ENCODE peak calls at places on chromosomes 11 and 22, in eight cellular contexts. One of them, this sample, is unnamed. For H3K27me3, the result is how much of the 10 kb centered on the place peaks cover.

GRCh38 chr11:112967082-112967481 is 5.9 kb downstream of the NCAM1 start:
- DNase-seq in AG04450: no peak
- DNase-seq in tibial nerve: no peak
- DNase-seq in esophagus squamous epithelium: no peak
- DNase-seq in psoas muscle: no peak
- DNase-seq in IMR-90: no peak
- DNase-seq in neural progenitor cell: no peak
- DNase-seq in DND-41: no peak
- DNase-seq in this sample: no peak

GRCh38 chr22:44133161-44133560 is 47.6 kb upstream of the PARVG start:
- DNase-seq in IMR-90: no peak
- DNase-seq in psoas muscle: no peak
- DNase-seq in tibial nerve: no peak
- DNase-seq in DND-41: no peak
- DNase-seq in esophagus squamous epithelium: no peak
- DNase-seq in neural progenitor cell: no peak
- DNase-seq in AG04450: no peak
- DNase-seq in this sample: no peak

GRCh38 chr11:88352139-88352538 is 14.6 kb upstream of the CTSC start:
- DNase-seq in DND-41: no peak
- DNase-seq in psoas muscle: no peak
- DNase-seq in IMR-90: peak
- DNase-seq in esophagus squamous epithelium: no peak
- DNase-seq in AG04450: no peak
- DNase-seq in neural progenitor cell: no peak
- DNase-seq in tibial nerve: no peak
- DNase-seq in this sample: no peak

GRCh38 chr22:38823076-38823475 is 20.8 kb downstream of the NPTXR start:
- DNase-seq in tibial nerve: no peak
- DNase-seq in IMR-90: no peak
- DNase-seq in esophagus squamous epithelium: no peak
- DNase-seq in DND-41: no peak
- DNase-seq in AG04450: no peak
- DNase-seq in neural progenitor cell: no peak
- DNase-seq in psoas muscle: no peak
- DNase-seq in this sample: no peak

GRCh38 chr11:1163911-1164735 is 6.4 kb downstream of the MUC5AC start:
- DNase-seq in neural progenitor cell: no peak
- DNase-seq in IMR-90: no peak
- DNase-seq in AG04450: no peak
- DNase-seq in DND-41: no peak
- DNase-seq in tibial nerve: no peak
- DNase-seq in esophagus squamous epithelium: no peak
- DNase-seq in psoas muscle: no peak
- DNase-seq in this sample: no peak

GRCh38 chr11:290621-291231 is 1.8 kb downstream of the PGGHG start:
- DNase-seq in IMR-90: no peak
- DNase-seq in AG04450: no peak
- DNase-seq in tibial nerve: no peak
- DNase-seq in psoas muscle: peak
- DNase-seq in esophagus squamous epithelium: no peak
- DNase-seq in neural progenitor cell: no peak
- DNase-seq in DND-41: no peak
- DNase-seq in this sample: no peak

GRCh38 chr11:106121570-106122320 is 44.3 kb downstream of the AASDHPPT start:
- DNase-seq in AG04450: no peak
- DNase-seq in esophagus squamous epithelium: no peak
- DNase-seq in DND-41: no peak
- DNase-seq in IMR-90: no peak
- DNase-seq in neural progenitor cell: no peak
- DNase-seq in psoas muscle: no peak
- DNase-seq in tibial nerve: no peak
- DNase-seq in this sample: no peak

GRCh38 chr11:63210111-63210510 is 33.3 kb downstream of the SLC22A25 start:
- DNase-seq in IMR-90: no peak
- DNase-seq in tibial nerve: no peak
- DNase-seq in psoas muscle: no peak
- DNase-seq in neural progenitor cell: no peak
- DNase-seq in DND-41: no peak
- DNase-seq in AG04450: no peak
- DNase-seq in esophagus squamous epithelium: no peak
- DNase-seq in this sample: no peak

GRCh38 chr22:30453731-30454510 is 17.9 kb downstream of the SEC14L3 start:
- DNase-seq in psoas muscle: no peak
- DNase-seq in AG04450: no peak
- DNase-seq in neural progenitor cell: peak
- DNase-seq in esophagus squamous epithelium: no peak
- DNase-seq in DND-41: peak
- DNase-seq in tibial nerve: no peak
- DNase-seq in IMR-90: no peak
- DNase-seq in this sample: no peak

GRCh38 chr11:126992065-126992803 is 8.3 kb downstream of the KIRREL3 start:
- DNase-seq in IMR-90: peak
- DNase-seq in AG04450: peak
- DNase-seq in neural progenitor cell: no peak
- DNase-seq in DND-41: no peak
- DNase-seq in esophagus squamous epithelium: no peak
- DNase-seq in psoas muscle: no peak
- DNase-seq in tibial nerve: no peak
- DNase-seq in this sample: no peak

GRCh38 chr11:91730071-91730470 is 494.5 kb upstream of the FAT3 start:
- DNase-seq in tibial nerve: no peak
- DNase-seq in DND-41: no peak
- DNase-seq in esophagus squamous epithelium: no peak
- DNase-seq in IMR-90: no peak
- DNase-seq in AG04450: no peak
- DNase-seq in psoas muscle: no peak
- DNase-seq in neural progenitor cell: peak
- DNase-seq in this sample: no peak

GRCh38 chr11:115420524-115420923 is 83.7 kb downstream of the CADM1 start:
- DNase-seq in DND-41: no peak
- DNase-seq in IMR-90: no peak
- DNase-seq in tibial nerve: no peak
- DNase-seq in esophagus squamous epithelium: no peak
- DNase-seq in neural progenitor cell: no peak
- DNase-seq in AG04450: no peak
- DNase-seq in psoas muscle: no peak
- DNase-seq in this sample: no peak

GRCh38 chr11:69841859-69842698 is 22.9 kb upstream of the FGF3 start:
- DNase-seq in AG04450: no peak
- DNase-seq in IMR-90: peak
- DNase-seq in psoas muscle: no peak
- DNase-seq in esophagus squamous epithelium: no peak
- DNase-seq in neural progenitor cell: peak
- DNase-seq in DND-41: peak
- DNase-seq in tibial nerve: no peak
- DNase-seq in this sample: no peak
- H3K27me3 ChIP-seq in AG04450: under half
- H3K27me3 ChIP-seq in IMR-90: under half
- H3K27me3 ChIP-seq in psoas muscle: under half
- H3K27me3 ChIP-seq in esophagus squamous epithelium: under half
- H3K27me3 ChIP-seq in neural progenitor cell: under half
- H3K27me3 ChIP-seq in DND-41: under half
- H3K27me3 ChIP-seq in tibial nerve: under half
- H3K27me3 ChIP-seq in this sample: under half

GRCh38 chr22:23216331-23217170 is 36.2 kb downstream of the BCR start:
- DNase-seq in neural progenitor cell: no peak
- DNase-seq in IMR-90: no peak
- DNase-seq in esophagus squamous epithelium: no peak
- DNase-seq in DND-41: peak
- DNase-seq in psoas muscle: no peak
- DNase-seq in tibial nerve: no peak
- DNase-seq in AG04450: no peak
- DNase-seq in this sample: peak

GRCh38 chr22:23213581-23214341 is 33.5 kb downstream of the BCR start:
- DNase-seq in AG04450: no peak
- DNase-seq in psoas muscle: no peak
- DNase-seq in neural progenitor cell: no peak
- DNase-seq in tibial nerve: no peak
- DNase-seq in IMR-90: no peak
- DNase-seq in esophagus squamous epithelium: no peak
- DNase-seq in DND-41: no peak
- DNase-seq in this sample: no peak

GRCh38 chr22:23217171-23218052 is 37.1 kb downstream of the BCR start:
- DNase-seq in tibial nerve: no peak
- DNase-seq in psoas muscle: no peak
- DNase-seq in AG04450: no peak
- DNase-seq in esophagus squamous epithelium: no peak
- DNase-seq in IMR-90: no peak
- DNase-seq in neural progenitor cell: no peak
- DNase-seq in DND-41: no peak
- DNase-seq in this sample: no peak

GRCh38 chr22:23214398-23214797 is 34.1 kb downstream of the BCR start:
- DNase-seq in AG04450: no peak
- DNase-seq in esophagus squamous epithelium: no peak
- DNase-seq in DND-41: no peak
- DNase-seq in neural progenitor cell: no peak
- DNase-seq in IMR-90: no peak
- DNase-seq in psoas muscle: no peak
- DNase-seq in tibial nerve: no peak
- DNase-seq in this sample: no peak

GRCh38 chr22:23215294-23216204 is 35.2 kb downstream of the BCR start:
- DNase-seq in DND-41: no peak
- DNase-seq in neural progenitor cell: no peak
- DNase-seq in esophagus squamous epithelium: no peak
- DNase-seq in AG04450: no peak
- DNase-seq in psoas muscle: no peak
- DNase-seq in IMR-90: peak
- DNase-seq in tibial nerve: no peak
- DNase-seq in this sample: no peak
- H3K4me3 ChIP-seq in DND-41: no peak
- H3K4me3 ChIP-seq in neural progenitor cell: no peak
- H3K4me3 ChIP-seq in esophagus squamous epithelium: no peak
- H3K4me3 ChIP-seq in AG04450: no peak
- H3K4me3 ChIP-seq in psoas muscle: no peak
- H3K4me3 ChIP-seq in IMR-90: no peak
- H3K4me3 ChIP-seq in tibial nerve: no peak
- H3K4me3 ChIP-seq in this sample: peak

DNA sequence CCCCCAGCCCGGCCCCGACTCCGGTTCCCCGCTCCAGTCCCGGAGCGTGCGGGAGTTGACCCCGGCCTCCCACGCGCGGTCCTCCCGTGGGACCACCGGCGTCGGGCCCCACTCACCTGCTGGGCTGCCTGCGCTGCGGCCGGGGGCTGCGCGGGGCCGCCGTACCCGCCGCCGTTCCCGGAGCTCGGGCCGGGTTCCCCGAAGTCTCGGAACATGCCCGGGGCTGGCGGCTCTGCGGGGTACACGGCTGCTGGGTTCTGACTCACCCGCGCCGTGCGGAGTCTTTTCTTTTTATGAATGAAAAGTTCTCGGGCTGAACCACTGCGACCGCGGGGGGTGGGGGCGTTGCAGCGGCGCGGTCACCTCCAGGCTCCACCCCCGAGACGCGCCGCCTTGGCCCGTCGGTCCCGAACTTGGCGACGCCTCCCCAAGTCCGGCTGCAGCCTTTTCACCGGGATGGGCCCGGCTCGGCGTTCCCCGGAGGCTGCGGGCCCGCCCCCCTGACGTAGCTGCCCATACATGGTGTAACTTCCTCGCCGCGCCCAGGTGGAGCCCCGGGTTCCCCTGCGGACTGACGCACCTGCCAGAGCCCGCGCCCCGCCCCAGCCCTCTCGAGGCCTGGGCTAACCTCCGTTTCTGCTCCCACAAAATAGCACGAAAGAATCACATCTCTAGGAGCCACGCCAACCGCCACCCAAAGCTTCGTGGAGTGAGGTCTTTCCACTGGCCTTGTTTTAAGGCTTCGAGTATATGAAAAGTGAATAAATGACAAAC is at the start of gene FOSL1:
- DNase-seq in tibial nerve: peak
- DNase-seq in IMR-90: peak
- DNase-seq in AG04450: peak
- DNase-seq in neural progenitor cell: peak
- DNase-seq in esophagus squamous epithelium: peak
- DNase-seq in DND-41: peak
- DNase-seq in psoas muscle: peak
- DNase-seq in this sample: peak
- H3K27me3 ChIP-seq in tibial nerve: under half
- H3K27me3 ChIP-seq in IMR-90: under half
- H3K27me3 ChIP-seq in AG04450: under half
- H3K27me3 ChIP-seq in neural progenitor cell: half or more
- H3K27me3 ChIP-seq in esophagus squamous epithelium: under half
- H3K27me3 ChIP-seq in DND-41: under half
- H3K27me3 ChIP-seq in psoas muscle: under half
- H3K27me3 ChIP-seq in this sample: under half

GRCh38 chr11:130872102-130872501 is 44.2 kb downstream of the SNX19 start:
- DNase-seq in tibial nerve: no peak
- DNase-seq in DND-41: no peak
- DNase-seq in esophagus squamous epithelium: no peak
- DNase-seq in psoas muscle: no peak
- DNase-seq in neural progenitor cell: no peak
- DNase-seq in AG04450: no peak
- DNase-seq in IMR-90: no peak
- DNase-seq in this sample: no peak

GRCh38 chr11:130871616-130872015 is 44.7 kb downstream of the SNX19 start:
- DNase-seq in psoas muscle: no peak
- DNase-seq in AG04450: no peak
- DNase-seq in tibial nerve: no peak
- DNase-seq in IMR-90: no peak
- DNase-seq in neural progenitor cell: no peak
- DNase-seq in esophagus squamous epithelium: no peak
- DNase-seq in DND-41: no peak
- DNase-seq in this sample: no peak

GRCh38 chr11:130873766-130874165 is 42.5 kb downstream of the SNX19 start:
- DNase-seq in AG04450: no peak
- DNase-seq in psoas muscle: no peak
- DNase-seq in esophagus squamous epithelium: no peak
- DNase-seq in DND-41: no peak
- DNase-seq in neural progenitor cell: no peak
- DNase-seq in tibial nerve: no peak
- DNase-seq in IMR-90: peak
- DNase-seq in this sample: no peak

GRCh38 chr11:130872513-130872912 is 43.8 kb downstream of the SNX19 start:
- DNase-seq in IMR-90: no peak
- DNase-seq in neural progenitor cell: no peak
- DNase-seq in esophagus squamous epithelium: no peak
- DNase-seq in AG04450: no peak
- DNase-seq in tibial nerve: no peak
- DNase-seq in psoas muscle: no peak
- DNase-seq in DND-41: no peak
- DNase-seq in this sample: no peak

GRCh38 chr11:130872961-130873360 is 43.3 kb downstream of the SNX19 start:
- DNase-seq in AG04450: peak
- DNase-seq in psoas muscle: no peak
- DNase-seq in IMR-90: peak
- DNase-seq in DND-41: no peak
- DNase-seq in esophagus squamous epithelium: no peak
- DNase-seq in tibial nerve: no peak
- DNase-seq in neural progenitor cell: no peak
- DNase-seq in this sample: no peak
- H3K4me3 ChIP-seq in AG04450: no peak
- H3K4me3 ChIP-seq in psoas muscle: no peak
- H3K4me3 ChIP-seq in IMR-90: no peak
- H3K4me3 ChIP-seq in DND-41: no peak
- H3K4me3 ChIP-seq in esophagus squamous epithelium: no peak
- H3K4me3 ChIP-seq in tibial nerve: no peak
- H3K4me3 ChIP-seq in neural progenitor cell: no peak
- H3K4me3 ChIP-seq in this sample: no peak